ENCODE peak calls at places on chromosomes 2 and 18, in nine cellular contexts. One of them, this sample, is unnamed.

GRCh38 chr2:15780912-15781574 is 159.3 kb upstream of the MYCN start:
- DNase-seq in upper lobe of right lung: no peak
- DNase-seq in brain microvascular endothelial cell: no peak
- DNase-seq in cardiac fibroblast: no peak
- DNase-seq in tibial artery: no peak
- DNase-seq in fibroblast of pulmonary artery: no peak
- DNase-seq in PC-3: no peak
- DNase-seq in thoracic aorta: no peak
- DNase-seq in ovary: no peak
- DNase-seq in this sample: no peak

GRCh38 chr2:30201990-30202389 is 29.3 kb upstream of the LBH start:
- DNase-seq in upper lobe of right lung: no peak
- DNase-seq in brain microvascular endothelial cell: no peak
- DNase-seq in cardiac fibroblast: peak
- DNase-seq in tibial artery: peak
- DNase-seq in fibroblast of pulmonary artery: peak
- DNase-seq in PC-3: no peak
- DNase-seq in thoracic aorta: no peak
- DNase-seq in ovary: peak
- DNase-seq in this sample: no peak

GRCh38 chr2:240502430-240503121 is 55.2 kb downstream of the ANKMY1 start:
- DNase-seq in upper lobe of right lung: no peak
- DNase-seq in brain microvascular endothelial cell: no peak
- DNase-seq in cardiac fibroblast: no peak
- DNase-seq in tibial artery: no peak
- DNase-seq in fibroblast of pulmonary artery: no peak
- DNase-seq in PC-3: no peak
- DNase-seq in thoracic aorta: no peak
- DNase-seq in ovary: no peak
- DNase-seq in this sample: no peak

GRCh38 chr2:199302851-199303250 is 154.9 kb downstream of the SATB2 start:
- DNase-seq in upper lobe of right lung: no peak
- DNase-seq in brain microvascular endothelial cell: peak
- DNase-seq in cardiac fibroblast: peak
- DNase-seq in tibial artery: no peak
- DNase-seq in fibroblast of pulmonary artery: peak
- DNase-seq in PC-3: no peak
- DNase-seq in thoracic aorta: no peak
- DNase-seq in ovary: no peak
- DNase-seq in this sample: peak

GRCh38 chr2:101961287-101962242 is 30.2 kb upstream of the IL1R2 start:
- DNase-seq in upper lobe of right lung: peak
- DNase-seq in brain microvascular endothelial cell: peak
- DNase-seq in cardiac fibroblast: peak
- DNase-seq in tibial artery: peak
- DNase-seq in fibroblast of pulmonary artery: peak
- DNase-seq in PC-3: no peak
- DNase-seq in thoracic aorta: peak
- DNase-seq in ovary: peak
- DNase-seq in this sample: peak

GRCh38 chr2:208250401-208250800 is 4.5 kb downstream of the IDH1 start:
- DNase-seq in upper lobe of right lung: no peak
- DNase-seq in brain microvascular endothelial cell: no peak
- DNase-seq in cardiac fibroblast: peak
- DNase-seq in tibial artery: no peak
- DNase-seq in fibroblast of pulmonary artery: peak
- DNase-seq in PC-3: peak
- DNase-seq in thoracic aorta: no peak
- DNase-seq in ovary: no peak
- DNase-seq in this sample: no peak

GRCh38 chr18:12057419-12058039 is 36.1 kb upstream of the ANKRD62 start:
- DNase-seq in upper lobe of right lung: no peak
- DNase-seq in brain microvascular endothelial cell: no peak
- DNase-seq in cardiac fibroblast: no peak
- DNase-seq in tibial artery: no peak
- DNase-seq in fibroblast of pulmonary artery: no peak
- DNase-seq in PC-3: no peak
- DNase-seq in thoracic aorta: no peak
- DNase-seq in ovary: no peak
- DNase-seq in this sample: no peak

GRCh38 chr2:181780159-181781081 is 100.1 kb upstream of the NEUROD1 start:
- DNase-seq in upper lobe of right lung: no peak
- DNase-seq in brain microvascular endothelial cell: no peak
- DNase-seq in cardiac fibroblast: peak
- DNase-seq in tibial artery: no peak
- DNase-seq in fibroblast of pulmonary artery: peak
- DNase-seq in PC-3: peak
- DNase-seq in thoracic aorta: no peak
- DNase-seq in ovary: no peak
- DNase-seq in this sample: peak

GRCh38 chr2:62055724-62056336 is 140.1 kb upstream of the B3GNT2 start:
- DNase-seq in upper lobe of right lung: no peak
- DNase-seq in brain microvascular endothelial cell: peak
- DNase-seq in cardiac fibroblast: no peak
- DNase-seq in tibial artery: no peak
- DNase-seq in fibroblast of pulmonary artery: no peak
- DNase-seq in PC-3: no peak
- DNase-seq in thoracic aorta: no peak
- DNase-seq in ovary: no peak
- DNase-seq in this sample: no peak

GRCh38 chr2:37590119-37590571 is 81.3 kb downstream of the CDC42EP3 start:
- DNase-seq in upper lobe of right lung: no peak
- DNase-seq in brain microvascular endothelial cell: peak
- DNase-seq in cardiac fibroblast: peak
- DNase-seq in tibial artery: peak
- DNase-seq in fibroblast of pulmonary artery: peak
- DNase-seq in PC-3: peak
- DNase-seq in thoracic aorta: no peak
- DNase-seq in ovary: no peak
- DNase-seq in this sample: peak

GRCh38 chr2:145068509-145068908 is 548.6 kb upstream of the ZEB2 start:
- DNase-seq in upper lobe of right lung: no peak
- DNase-seq in brain microvascular endothelial cell: no peak
- DNase-seq in cardiac fibroblast: no peak
- DNase-seq in tibial artery: no peak
- DNase-seq in fibroblast of pulmonary artery: peak
- DNase-seq in PC-3: no peak
- DNase-seq in thoracic aorta: no peak
- DNase-seq in ovary: no peak
- DNase-seq in this sample: no peak

GRCh38 chr2:207993141-207993763 is 32.1 kb downstream of the PLEKHM3 start:
- DNase-seq in upper lobe of right lung: no peak
- DNase-seq in brain microvascular endothelial cell: peak
- DNase-seq in cardiac fibroblast: no peak
- DNase-seq in tibial artery: no peak
- DNase-seq in fibroblast of pulmonary artery: peak
- DNase-seq in PC-3: peak
- DNase-seq in thoracic aorta: no peak
- DNase-seq in ovary: no peak
- DNase-seq in this sample: peak

GRCh38 chr2:240293126-240293864 is 142.2 kb upstream of the GPC1 start:
- DNase-seq in upper lobe of right lung: peak
- DNase-seq in brain microvascular endothelial cell: no peak
- DNase-seq in cardiac fibroblast: no peak
- DNase-seq in tibial artery: no peak
- DNase-seq in fibroblast of pulmonary artery: no peak
- DNase-seq in PC-3: no peak
- DNase-seq in thoracic aorta: no peak
- DNase-seq in ovary: no peak
- DNase-seq in this sample: no peak

GRCh38 chr2:147026664-147027278 is 818.1 kb upstream of the ACVR2A start:
- DNase-seq in upper lobe of right lung: no peak
- DNase-seq in brain microvascular endothelial cell: peak
- DNase-seq in cardiac fibroblast: peak
- DNase-seq in tibial artery: no peak
- DNase-seq in fibroblast of pulmonary artery: peak
- DNase-seq in PC-3: peak
- DNase-seq in thoracic aorta: no peak
- DNase-seq in ovary: no peak
- DNase-seq in this sample: no peak

GRCh38 chr18:77262655-77263470 is 13.2 kb downstream of the GALR1 start:
- DNase-seq in upper lobe of right lung: no peak
- DNase-seq in brain microvascular endothelial cell: no peak
- DNase-seq in cardiac fibroblast: no peak
- DNase-seq in tibial artery: no peak
- DNase-seq in fibroblast of pulmonary artery: no peak
- DNase-seq in PC-3: peak
- DNase-seq in thoracic aorta: no peak
- DNase-seq in ovary: no peak
- DNase-seq in this sample: no peak

GRCh38 chr2:26576565-26577441 is 64.4 kb downstream of the CIB4 start:
- DNase-seq in upper lobe of right lung: peak
- DNase-seq in brain microvascular endothelial cell: no peak
- DNase-seq in cardiac fibroblast: no peak
- DNase-seq in tibial artery: no peak
- DNase-seq in fibroblast of pulmonary artery: no peak
- DNase-seq in PC-3: peak
- DNase-seq in thoracic aorta: no peak
- DNase-seq in ovary: no peak
- DNase-seq in this sample: no peak

GRCh38 chr2:195269220-195269619 is 387.8 kb upstream of the SLC39A10 start:
- DNase-seq in upper lobe of right lung: no peak
- DNase-seq in brain microvascular endothelial cell: no peak
- DNase-seq in cardiac fibroblast: no peak
- DNase-seq in tibial artery: no peak
- DNase-seq in fibroblast of pulmonary artery: no peak
- DNase-seq in PC-3: no peak
- DNase-seq in thoracic aorta: no peak
- DNase-seq in ovary: no peak
- DNase-seq in this sample: no peak

DNA sequence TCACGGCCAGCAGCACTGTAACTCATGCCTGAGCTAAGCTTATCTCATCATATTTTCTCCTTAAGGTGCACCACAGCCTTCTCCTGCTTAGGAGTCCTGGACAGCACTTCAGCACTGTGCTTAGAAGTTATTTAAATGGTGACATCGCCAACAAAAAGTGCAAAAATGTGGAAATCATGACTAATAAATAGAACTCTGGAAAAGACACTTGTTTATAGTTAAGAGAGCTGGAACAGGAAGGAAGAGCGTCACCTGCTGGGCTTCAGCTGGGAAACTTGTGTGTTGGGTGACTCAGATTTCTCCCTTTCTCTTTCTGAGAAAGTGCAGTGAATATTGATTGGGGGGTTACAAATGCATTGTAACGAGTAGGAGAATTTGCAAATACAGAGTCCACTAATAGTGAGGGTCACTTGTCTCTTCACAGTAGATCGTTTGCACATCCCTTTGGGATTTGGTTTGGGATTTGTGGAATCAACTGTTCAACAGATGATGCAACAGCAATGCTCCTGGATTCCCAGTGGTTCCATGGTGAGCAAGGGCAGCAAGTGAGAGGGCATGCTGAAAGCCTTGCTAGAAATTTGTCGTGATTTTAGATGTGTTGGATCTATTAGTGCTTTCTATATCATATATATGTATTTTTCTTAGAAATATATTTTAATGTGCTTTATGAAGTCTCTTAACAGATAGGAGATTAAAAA is 84.2 kb downstream of the DOK6 start:
- DNase-seq in upper lobe of right lung: no peak
- DNase-seq in brain microvascular endothelial cell: peak
- DNase-seq in cardiac fibroblast: no peak
- DNase-seq in tibial artery: no peak
- DNase-seq in fibroblast of pulmonary artery: peak
- DNase-seq in PC-3: peak
- DNase-seq in thoracic aorta: no peak
- DNase-seq in ovary: no peak
- DNase-seq in this sample: no peak
- TF ChIP-seq CTCF in upper lobe of right lung: no peak
- TF ChIP-seq CTCF in brain microvascular endothelial cell: no peak
- TF ChIP-seq CTCF in cardiac fibroblast: peak
- TF ChIP-seq CTCF in tibial artery: no peak
- TF ChIP-seq CTCF in fibroblast of pulmonary artery: peak
- TF ChIP-seq CTCF in PC-3: peak
- TF ChIP-seq CTCF in thoracic aorta: no peak
- TF ChIP-seq CTCF in ovary: no peak
- TF ChIP-seq CTCF in this sample: no peak

DNA sequence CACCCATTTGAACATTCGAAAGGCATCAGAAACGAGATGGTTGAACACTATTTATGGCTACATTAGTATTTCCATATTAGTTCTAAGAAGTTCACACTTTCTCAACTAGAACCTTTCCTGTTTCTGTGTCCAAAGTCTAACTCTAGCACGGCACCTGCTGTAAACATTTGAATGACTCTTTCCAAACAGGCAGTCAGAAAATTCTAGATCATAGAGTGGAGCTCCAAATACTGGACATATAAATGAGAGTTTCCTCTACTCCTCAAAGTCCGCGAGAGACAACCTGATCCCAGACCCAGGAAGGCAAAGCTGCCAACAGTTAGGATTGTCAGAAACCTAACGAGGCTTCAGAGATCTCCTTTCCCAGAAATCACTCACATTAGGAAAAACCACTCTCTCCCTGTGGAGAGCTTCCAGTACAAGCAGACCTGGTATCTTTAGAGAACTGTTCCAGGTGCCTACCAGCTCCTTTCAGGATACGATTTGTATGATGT is 10.6 kb downstream of the RND3 start:
- DNase-seq in upper lobe of right lung: no peak
- DNase-seq in brain microvascular endothelial cell: no peak
- DNase-seq in cardiac fibroblast: no peak
- DNase-seq in tibial artery: no peak
- DNase-seq in fibroblast of pulmonary artery: no peak
- DNase-seq in PC-3: peak
- DNase-seq in thoracic aorta: no peak
- DNase-seq in ovary: no peak
- DNase-seq in this sample: no peak
- H3K4me3 ChIP-seq in upper lobe of right lung: no peak
- H3K4me3 ChIP-seq in brain microvascular endothelial cell: no peak
- H3K4me3 ChIP-seq in cardiac fibroblast: no peak
- H3K4me3 ChIP-seq in tibial artery: peak
- H3K4me3 ChIP-seq in fibroblast of pulmonary artery: no peak
- H3K4me3 ChIP-seq in PC-3: peak
- H3K4me3 ChIP-seq in thoracic aorta: peak
- H3K4me3 ChIP-seq in ovary: no peak
- H3K4me3 ChIP-seq in this sample: no peak

GRCh38 chr18:37335337-37335736 is 230.3 kb downstream of the CELF4 start:
- DNase-seq in upper lobe of right lung: no peak
- DNase-seq in brain microvascular endothelial cell: no peak
- DNase-seq in cardiac fibroblast: peak
- DNase-seq in tibial artery: no peak
- DNase-seq in fibroblast of pulmonary artery: peak
- DNase-seq in PC-3: no peak
- DNase-seq in thoracic aorta: no peak
- DNase-seq in ovary: no peak
- DNase-seq in this sample: no peak
- TF ChIP-seq CTCF in upper lobe of right lung: no peak
- TF ChIP-seq CTCF in brain microvascular endothelial cell: peak
- TF ChIP-seq CTCF in cardiac fibroblast: no peak
- TF ChIP-seq CTCF in tibial artery: no peak
- TF ChIP-seq CTCF in fibroblast of pulmonary artery: peak
- TF ChIP-seq CTCF in PC-3: peak
- TF ChIP-seq CTCF in thoracic aorta: no peak
- TF ChIP-seq CTCF in ovary: no peak
- TF ChIP-seq CTCF in this sample: peak

DNA sequence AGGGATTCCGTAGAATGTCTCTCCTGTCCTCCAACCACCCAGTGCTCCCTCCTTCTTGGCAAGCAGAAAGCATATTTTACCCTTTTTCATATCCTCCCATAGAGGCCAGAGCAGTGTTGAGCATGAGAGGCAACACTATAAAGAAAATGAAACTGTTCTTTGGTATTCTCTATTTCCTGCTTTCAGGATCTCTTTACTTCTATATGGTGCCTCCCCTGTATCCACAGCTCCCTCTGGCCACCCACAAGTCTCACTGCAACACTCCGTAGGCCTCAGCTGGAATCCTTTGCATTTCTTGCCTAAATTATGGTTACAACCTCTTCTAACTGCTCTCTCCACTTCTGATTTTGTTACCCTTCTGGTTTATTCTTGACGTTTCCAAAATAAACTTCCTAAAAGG is 74.9 kb upstream of the C2orf15 start:
- DNase-seq in upper lobe of right lung: no peak
- DNase-seq in brain microvascular endothelial cell: peak
- DNase-seq in cardiac fibroblast: peak
- DNase-seq in tibial artery: no peak
- DNase-seq in fibroblast of pulmonary artery: peak
- DNase-seq in PC-3: peak
- DNase-seq in thoracic aorta: no peak
- DNase-seq in ovary: no peak
- DNase-seq in this sample: peak
- H3K4me3 ChIP-seq in upper lobe of right lung: no peak
- H3K4me3 ChIP-seq in brain microvascular endothelial cell: no peak
- H3K4me3 ChIP-seq in cardiac fibroblast: no peak
- H3K4me3 ChIP-seq in tibial artery: no peak
- H3K4me3 ChIP-seq in fibroblast of pulmonary artery: no peak
- H3K4me3 ChIP-seq in PC-3: no peak
- H3K4me3 ChIP-seq in thoracic aorta: peak
- H3K4me3 ChIP-seq in ovary: no peak
- H3K4me3 ChIP-seq in this sample: no peak